ENCODE peak calls at places on chromosomes 16 and 17, in ten cellular contexts. P, V, F, K, T, I, G, S, E and C are unnamed samples.

GRCh38 chr16:3965306-3965705 is 84.8 kb upstream of the CREBBP start:
- DNase-seq in P (no peak), F (no peak), E (no peak), G (no peak), K (no peak), V (no peak), T (no peak), I (no peak), S (no peak), C (no peak)

GRCh38 chr16:10922328-10923145 is 19.7 kb downstream of the DEXI start:
- DNase-seq in T (no peak), V (peak), P (no peak), K (peak), E (peak), I (no peak), S (no peak), G (peak), F (no peak), C (no peak)

GRCh38 chr17:48576479-48577309 is 1.5 kb downstream of the HOXB4 start:
- DNase-seq in F (peak), P (no peak), G (no peak), V (no peak), I (no peak), E (peak), T (no peak), K (no peak), S (no peak), C (no peak)

GRCh38 chr17:81391268-81391963 is 3.8 kb upstream of the BAHCC1 start:
- DNase-seq in S (no peak), V (no peak), P (no peak), G (no peak), I (no peak), F (no peak), K (no peak), T (no peak), E (no peak), C (no peak)

GRCh38 chr16:2520784-2521577 is 810 bp downstream of the AMDHD2 start:
- DNase-seq in V (no peak), E (peak), G (no peak), K (no peak), T (no peak), F (no peak), S (no peak), I (peak), P (peak), C (no peak)

GRCh38 chr17:77200711-77201110 is 59.9 kb downstream of the SEC14L1 start:
- DNase-seq in S (peak), K (peak), F (peak), G (no peak), I (no peak), P (no peak), V (no peak), E (no peak), T (peak), C (no peak)

GRCh38 chr16:48013476-48013875 is 142.3 kb downstream of the ABCC12 start:
- DNase-seq in P (no peak), K (peak), F (peak), S (peak), E (no peak), T (no peak), G (no peak), V (no peak), I (no peak), C (peak)

GRCh38 chr17:16398270-16399267 is 16.8 kb upstream of the TRPV2 start:
- DNase-seq in K (peak), S (no peak), T (no peak), G (no peak), V (no peak), F (peak), E (no peak), P (no peak), I (no peak), C (no peak)

GRCh38 chr17:28041844-28042656 is 427 bp upstream of the NLK start:
- DNase-seq in I (no peak), E (no peak), K (no peak), T (no peak), F (no peak), V (peak), S (no peak), P (no peak), G (no peak), C (no peak)

GRCh38 chr16:67170168-67170947 is at the start of gene NOL3:
- DNase-seq in S (peak), K (peak), F (peak), G (peak), V (peak), E (peak), I (peak), T (peak), P (peak), C (no peak)

GRCh38 chr16:57266531-57267268 is 17.8 kb downstream of the PLLP start:
- DNase-seq in S (no peak), I (no peak), G (no peak), E (no peak), P (peak), K (no peak), T (no peak), V (no peak), F (no peak), C (no peak)

GRCh38 chr17:77881545-77881944 is 77.0 kb upstream of the TNRC6C start:
- DNase-seq in F (peak), E (peak), S (peak), P (peak), K (peak), I (peak), G (peak), T (no peak), V (no peak), C (no peak)

GRCh38 chr16:78762222-78762621 is 662.8 kb downstream of the WWOX start:
- DNase-seq in T (no peak), P (no peak), G (no peak), K (no peak), S (no peak), F (no peak), V (no peak), E (no peak), I (no peak), C (no peak)

DNA sequence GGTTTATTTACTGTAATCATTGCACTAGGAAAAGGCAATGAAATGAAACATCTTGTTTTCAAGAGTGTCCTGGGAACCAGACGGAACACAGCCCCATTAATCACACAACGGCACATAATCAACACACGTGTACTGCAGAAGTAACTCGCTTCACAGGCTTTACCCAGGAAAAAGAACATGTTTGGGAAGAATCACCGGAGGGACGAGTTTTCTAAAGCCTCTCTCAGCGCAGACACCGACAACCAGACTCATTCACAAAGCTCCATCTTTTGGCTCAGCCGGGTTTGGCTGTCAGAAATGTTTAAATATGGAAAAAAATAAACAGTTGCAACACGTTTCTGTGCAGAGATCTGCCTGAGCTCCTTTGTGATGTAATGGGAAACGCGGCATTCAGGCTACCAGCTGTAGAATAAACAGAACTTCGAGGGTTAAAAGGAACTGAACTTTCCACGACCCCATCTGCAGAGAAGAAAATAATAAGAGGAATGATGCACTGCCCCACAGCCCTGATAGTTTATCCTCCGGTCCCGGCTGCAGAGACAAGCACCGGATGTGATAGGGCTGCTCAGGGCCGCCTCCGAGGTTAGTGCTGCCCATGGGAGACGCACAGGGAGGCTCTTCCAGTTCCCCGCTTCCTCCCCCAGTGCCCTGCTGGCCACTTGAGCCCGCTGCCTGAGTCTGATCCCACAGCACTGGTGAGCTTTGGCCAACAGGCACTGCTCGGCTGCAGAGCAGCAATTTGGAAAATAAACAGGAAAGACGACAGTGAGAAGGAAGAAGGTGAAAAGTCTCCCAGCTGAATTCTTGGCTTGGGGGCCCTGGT is 119.8 kb downstream of the HIC1 start:
- DNase-seq in G (peak), P (no peak), F (no peak), V (peak), T (peak), K (peak), S (peak), I (peak), E (peak), C (no peak)
- H3K4me3 ChIP-seq in G (no peak), P (peak), F (no peak), V (peak), T (no peak), K (peak), S (peak), I (no peak), E (peak), C (no peak)

GRCh38 chr17:7295230-7296180 is 1.1 kb upstream of the YBX2 start:
- DNase-seq in I (no peak), K (no peak), G (no peak), E (no peak), V (no peak), T (no peak), S (no peak), P (no peak), F (no peak), C (no peak)
- TF ChIP-seq CTCF in I (peak), K (no peak), G (no peak), E (no peak), V (no peak), T (no peak), S (no peak), P (no peak), F (no peak), C (no peak)

GRCh38 chr17:14197582-14197981 is 39.1 kb downstream of the CDRT15 start:
- DNase-seq in G (no peak), K (no peak), P (peak), I (peak), F (no peak), E (no peak), S (no peak), T (no peak), V (no peak), C (no peak)

GRCh38 chr17:14198575-14198974 is 38.1 kb downstream of the CDRT15 start:
- DNase-seq in K (no peak), E (no peak), P (no peak), T (no peak), F (no peak), G (no peak), I (no peak), S (no peak), V (no peak), C (no peak)

GRCh38 chr17:14196337-14196997 is 40.2 kb downstream of the CDRT15 start:
- DNase-seq in T (no peak), F (no peak), G (no peak), V (no peak), P (no peak), I (no peak), K (no peak), E (no peak), S (no peak), C (no peak)

GRCh38 chr17:14200354-14200753 is 36.3 kb downstream of the CDRT15 start:
- DNase-seq in K (no peak), P (no peak), V (no peak), G (no peak), S (no peak), I (no peak), T (no peak), F (no peak), E (no peak), C (no peak)

DNA sequence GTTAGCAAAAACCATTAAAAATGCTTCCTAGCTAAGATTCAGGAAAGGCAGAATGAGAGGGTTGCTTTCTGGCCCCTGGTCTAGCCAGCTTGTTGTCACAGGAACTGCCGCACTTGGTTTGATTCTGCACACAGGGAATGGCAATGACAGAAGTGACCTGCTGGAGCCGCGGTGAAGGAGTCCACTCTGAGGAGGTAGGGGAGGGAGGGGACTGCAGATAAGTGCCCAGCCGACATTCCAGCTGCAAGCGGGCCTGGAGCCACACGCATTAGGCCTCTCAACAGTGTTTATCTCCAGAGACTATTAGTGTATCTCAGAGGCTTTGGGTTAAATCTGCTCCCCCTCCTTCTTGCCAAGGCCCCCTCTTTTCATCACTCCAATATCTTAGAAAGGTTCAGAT is 38.6 kb downstream of the CDRT15 start:
- DNase-seq in V (no peak), S (no peak), T (no peak), I (no peak), P (peak), E (no peak), G (no peak), K (no peak), F (no peak), C (no peak)
- H3K4me3 ChIP-seq in V (no peak), S (no peak), T (no peak), I (no peak), P (no peak), E (no peak), G (no peak), K (no peak), F (no peak), C (no peak)

GRCh38 chr17:75652341-75652740 is 14.6 kb downstream of the RECQL5 start:
- DNase-seq in K (no peak), P (no peak), G (no peak), T (no peak), I (no peak), S (no peak), F (no peak), V (no peak), E (peak), C (no peak)

GRCh38 chr17:75658237-75658636 is 8.7 kb downstream of the RECQL5 start:
- DNase-seq in K (no peak), V (no peak), I (no peak), P (no peak), S (no peak), E (no peak), G (no peak), T (no peak), F (no peak), C (no peak)

GRCh38 chr17:75650874-75651273 is 16.1 kb downstream of the RECQL5 start:
- DNase-seq in K (no peak), G (no peak), E (no peak), T (no peak), S (no peak), F (no peak), I (no peak), V (no peak), P (no peak), C (no peak)

GRCh38 chr17:75652934-75653549 is 13.9 kb downstream of the RECQL5 start:
- DNase-seq in V (no peak), I (no peak), E (peak), S (peak), F (no peak), T (peak), P (no peak), G (no peak), K (peak), C (no peak)

GRCh38 chr17:75654176-75654575 is 12.8 kb downstream of the RECQL5 start:
- DNase-seq in K (peak), F (no peak), G (no peak), E (peak), I (no peak), T (peak), P (no peak), V (peak), S (peak), C (no peak)
- TF ChIP-seq CTCF in K (no peak), F (no peak), G (peak), E (no peak), I (peak), T (peak), P (no peak), V (no peak), S (peak), C (peak)

GRCh38 chr16:1431497-1432270 is 806 bp downstream of the PERCC1 start:
- DNase-seq in F (no peak), G (no peak), I (no peak), S (no peak), T (no peak), V (no peak), K (no peak), E (no peak), P (no peak), C (no peak)
- H3K4me3 ChIP-seq in F (no peak), G (peak), I (no peak), S (no peak), T (no peak), V (no peak), K (no peak), E (no peak), P (no peak), C (no peak)